ENCODE peak calls at places on chromosomes 1 and 21, in five cellular contexts. One of them, this sample, is unnamed.

GRCh38 chr1:2952371-2952770 is 68.9 kb upstream of the ACTRT2 start:
- DNase-seq in GM12878: no peak
- DNase-seq in A549: no peak
- DNase-seq in K562: no peak
- DNase-seq in HepG2: no peak
- DNase-seq in this sample: no peak

GRCh38 chr1:219659682-219660081 is 46.8 kb upstream of the ZC3H11B start:
- DNase-seq in GM12878: no peak
- DNase-seq in A549: peak; percentile 21
- DNase-seq in K562: no peak
- DNase-seq in HepG2: no peak
- DNase-seq in this sample: peak; percentile 28

GRCh38 chr1:221708076-221708571 is 33.8 kb downstream of the DUSP10 start:
- DNase-seq in GM12878: peak; percentile 78
- DNase-seq in A549: no peak
- DNase-seq in K562: peak; percentile 51
- DNase-seq in HepG2: no peak
- DNase-seq in this sample: no peak

GRCh38 chr1:201795066-201795465 is 33.9 kb upstream of the IPO9 start:
- DNase-seq in GM12878: no peak
- DNase-seq in A549: peak; percentile 32
- DNase-seq in K562: no peak
- DNase-seq in HepG2: no peak
- DNase-seq in this sample: peak; percentile 71

GRCh38 chr1:100036718-100037664 is 67.2 kb downstream of the SLC35A3 start:
- DNase-seq in GM12878: no peak
- DNase-seq in A549: no peak
- DNase-seq in K562: no peak
- DNase-seq in HepG2: peak; percentile 48
- DNase-seq in this sample: peak; percentile 14

GRCh38 chr1:27887215-27888035 is 15.1 kb downstream of the THEMIS2 start:
- DNase-seq in GM12878: peak; percentile 82
- DNase-seq in A549: no peak
- DNase-seq in K562: no peak
- DNase-seq in HepG2: no peak
- DNase-seq in this sample: no peak

GRCh38 chr1:203447147-203447546 is 28.5 kb upstream of the PRELP start:
- DNase-seq in GM12878: no peak
- DNase-seq in A549: no peak
- DNase-seq in K562: no peak
- DNase-seq in HepG2: no peak
- DNase-seq in this sample: no peak

GRCh38 chr1:224867715-224868114 is 61.8 kb upstream of the DNAH14 start:
- DNase-seq in GM12878: no peak
- DNase-seq in A549: no peak
- DNase-seq in K562: no peak
- DNase-seq in HepG2: no peak
- DNase-seq in this sample: no peak

GRCh38 chr1:233442392-233442791 is 114.9 kb downstream of the MAP3K21 start:
- DNase-seq in GM12878: no peak
- DNase-seq in A549: no peak
- DNase-seq in K562: no peak
- DNase-seq in HepG2: no peak
- DNase-seq in this sample: no peak

GRCh38 chr21:17828223-17828622 is 9.1 kb upstream of the C21orf91 start:
- DNase-seq in GM12878: no peak
- DNase-seq in A549: no peak
- DNase-seq in K562: no peak
- DNase-seq in HepG2: no peak
- DNase-seq in this sample: no peak

GRCh38 chr1:1132928-1133750 is 17.2 kb upstream of the C1orf159 start:
- DNase-seq in GM12878: no peak
- DNase-seq in A549: no peak
- DNase-seq in K562: no peak
- DNase-seq in HepG2: no peak
- DNase-seq in this sample: no peak

GRCh38 chr1:117657031-117657430 is 51.2 kb downstream of the TENT5C start:
- DNase-seq in GM12878: no peak
- DNase-seq in A549: peak; percentile 29
- DNase-seq in K562: no peak
- DNase-seq in HepG2: peak; percentile 12
- DNase-seq in this sample: no peak

GRCh38 chr1:154863702-154864174 is 6.3 kb downstream of the KCNN3 start:
- DNase-seq in GM12878: peak; percentile 85
- DNase-seq in A549: peak; percentile 72
- DNase-seq in K562: peak; percentile 74
- DNase-seq in HepG2: peak; percentile 34
- DNase-seq in this sample: peak; percentile 77

GRCh38 chr1:38991638-38992449 is 768 bp downstream of the AKIRIN1 start:
- DNase-seq in GM12878: no peak
- DNase-seq in A549: peak; percentile 25
- DNase-seq in K562: peak; percentile 75
- DNase-seq in HepG2: no peak
- DNase-seq in this sample: peak; percentile 64

GRCh38 chr21:33314096-33314495 is 10.7 kb upstream of the IFNAR1 start:
- DNase-seq in GM12878: no peak
- DNase-seq in A549: no peak
- DNase-seq in K562: no peak
- DNase-seq in HepG2: no peak
- DNase-seq in this sample: no peak

GRCh38 chr1:81562934-81563333 is 237.8 kb upstream of the ADGRL2 start:
- DNase-seq in GM12878: no peak
- DNase-seq in A549: no peak
- DNase-seq in K562: no peak
- DNase-seq in HepG2: no peak
- DNase-seq in this sample: no peak

GRCh38 chr1:220878223-220879081 is 791 bp upstream of the HLX start:
- DNase-seq in GM12878: no peak
- DNase-seq in A549: no peak
- DNase-seq in K562: peak; percentile 33
- DNase-seq in HepG2: no peak
- DNase-seq in this sample: peak; percentile 38

GRCh38 chr1:177080564-177080963 is 83.9 kb downstream of the ASTN1 start:
- DNase-seq in GM12878: no peak
- DNase-seq in A549: no peak
- DNase-seq in K562: no peak
- DNase-seq in HepG2: no peak
- DNase-seq in this sample: no peak

GRCh38 chr1:89566761-89567174 is 42.1 kb downstream of the LRRC8B start:
- DNase-seq in GM12878: no peak
- DNase-seq in A549: no peak
- DNase-seq in K562: no peak
- DNase-seq in HepG2: no peak
- DNase-seq in this sample: peak; percentile 50

GRCh38 chr1:233229291-233229690 is 66.2 kb downstream of the PCNX2 start:
- DNase-seq in GM12878: no peak
- DNase-seq in A549: no peak
- DNase-seq in K562: no peak
- DNase-seq in HepG2: no peak
- DNase-seq in this sample: no peak

GRCh38 chr1:118481091-118481490 is 296.1 kb upstream of the SPAG17 start:
- DNase-seq in GM12878: no peak
- DNase-seq in A549: no peak
- DNase-seq in K562: no peak
- DNase-seq in HepG2: no peak
- DNase-seq in this sample: no peak

GRCh38 chr21:23812485-23812884 is 1794.8 kb downstream of the MRPL39 start:
- DNase-seq in GM12878: no peak
- DNase-seq in A549: no peak
- DNase-seq in K562: no peak
- DNase-seq in HepG2: no peak
- DNase-seq in this sample: no peak

GRCh38 chr21:30839304-30839703 is 9.7 kb upstream of the KRTAP7-1 start:
- DNase-seq in GM12878: no peak
- DNase-seq in A549: peak; percentile 29
- DNase-seq in K562: peak; percentile 22
- DNase-seq in HepG2: peak; percentile 2
- DNase-seq in this sample: peak; percentile 82

GRCh38 chr1:107153033-107153432 is 12.2 kb downstream of the NTNG1 start:
- DNase-seq in GM12878: no peak
- DNase-seq in A549: no peak
- DNase-seq in K562: no peak
- DNase-seq in HepG2: peak; percentile 2
- DNase-seq in this sample: peak; percentile 15

GRCh38 chr1:39214714-39214997 is 10.2 kb downstream of the MACF1 start:
- DNase-seq in GM12878: no peak
- DNase-seq in A549: no peak
- DNase-seq in K562: no peak
- DNase-seq in HepG2: no peak
- DNase-seq in this sample: no peak

DNA sequence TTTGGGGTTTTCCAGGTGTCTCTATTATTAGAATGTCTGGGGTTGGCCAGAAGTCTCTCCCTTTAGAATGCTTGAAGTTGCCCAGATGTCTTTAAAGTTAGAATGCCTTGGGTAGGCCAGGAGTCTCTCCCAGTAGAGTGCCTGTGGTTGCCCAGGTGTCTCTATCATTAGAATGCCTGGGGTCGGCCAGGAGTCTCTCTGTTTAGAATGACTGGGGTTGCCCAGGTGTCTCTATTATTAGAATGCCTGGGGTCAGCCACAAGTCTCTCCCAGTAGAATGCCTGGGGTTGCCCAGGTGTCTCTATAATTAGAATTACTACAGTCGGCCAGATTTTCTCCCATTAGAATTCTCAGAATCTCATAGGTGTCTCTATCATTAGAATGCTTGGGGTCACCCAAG is 55.2 kb downstream of the RNF187 start:
- DNase-seq in GM12878: no peak
- DNase-seq in A549: no peak
- DNase-seq in K562: no peak
- DNase-seq in HepG2: no peak
- DNase-seq in this sample: no peak
- TF ChIP-seq JUNB in GM12878: no peak
- TF ChIP-seq JUNB in A549: no peak
- TF ChIP-seq JUNB in K562: no peak
- TF ChIP-seq JUNB in HepG2: no peak
- TF ChIP-seq JUNB in this sample: no peak

GRCh38 chr1:6316240-6317100 is 55.6 kb upstream of the GPR153 start:
- DNase-seq in GM12878: no peak
- DNase-seq in A549: no peak
- DNase-seq in K562: no peak
- DNase-seq in HepG2: no peak
- DNase-seq in this sample: no peak
- H3K27ac ChIP-seq in GM12878: no peak overlapping the region
- H3K27ac ChIP-seq in A549: no peak overlapping the region
- H3K27ac ChIP-seq in K562: peak overlapping the region; percentile 18
- H3K27ac ChIP-seq in HepG2: no peak overlapping the region
- H3K27ac ChIP-seq in this sample: no peak overlapping the region

DNA sequence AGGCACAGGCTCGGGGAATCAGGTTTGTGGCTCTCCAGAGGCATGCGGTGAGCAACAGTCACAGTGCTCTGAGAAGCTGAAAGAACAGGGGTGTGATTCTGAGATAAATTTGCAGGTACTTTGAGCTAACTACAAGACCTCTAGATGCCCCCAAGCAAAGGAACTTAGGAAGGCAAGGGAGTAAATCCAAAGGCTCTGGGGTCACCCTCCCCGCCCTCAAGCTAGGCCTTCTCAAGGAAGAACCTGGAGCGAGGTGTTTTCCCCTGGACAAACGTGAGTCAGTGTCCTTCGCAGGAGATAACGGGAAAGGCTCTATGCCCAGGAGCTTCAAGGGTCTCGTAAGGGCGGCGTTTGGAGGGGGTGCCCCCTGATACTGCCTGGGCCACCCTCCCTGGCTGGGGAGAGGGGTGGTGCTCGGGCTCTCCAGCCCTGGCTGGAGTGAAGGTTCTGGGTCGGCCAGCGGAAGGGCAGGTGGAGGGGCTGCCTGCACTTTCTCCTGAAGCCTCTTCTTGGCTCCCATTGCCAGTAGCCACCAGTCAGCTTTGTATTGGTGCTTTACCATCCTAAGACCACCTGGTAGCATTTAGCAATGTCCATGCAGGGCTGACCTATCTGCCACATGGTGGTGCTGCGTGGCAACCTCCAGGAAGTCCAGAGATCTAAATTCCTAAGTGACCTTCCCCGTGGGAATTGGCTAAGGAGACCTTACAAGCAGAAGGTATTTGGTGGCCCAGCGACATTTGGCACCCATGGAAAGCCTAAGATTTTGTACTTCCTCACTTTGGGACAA is 44.0 kb downstream of the GPR161 start:
- DNase-seq in GM12878: no peak
- DNase-seq in A549: peak; percentile 61
- DNase-seq in K562: peak; percentile 37
- DNase-seq in HepG2: peak; percentile 46
- DNase-seq in this sample: peak; percentile 60
- TF ChIP-seq CTCF in GM12878: peak; percentile 35
- TF ChIP-seq CTCF in A549: peak; percentile 43
- TF ChIP-seq CTCF in K562: peak; percentile 43
- TF ChIP-seq CTCF in HepG2: peak; percentile 82
- TF ChIP-seq CTCF in this sample: peak; percentile 77

GRCh38 chr1:46401964-46402626 is 8.0 kb downstream of the FAAH start:
- DNase-seq in GM12878: no peak
- DNase-seq in A549: peak; percentile 31
- DNase-seq in K562: peak; percentile 82
- DNase-seq in HepG2: peak; percentile 40
- DNase-seq in this sample: peak; percentile 89
- TF ChIP-seq JUNB in GM12878: no peak
- TF ChIP-seq JUNB in A549: no peak
- TF ChIP-seq JUNB in K562: no peak
- TF ChIP-seq JUNB in HepG2: no peak
- TF ChIP-seq JUNB in this sample: no peak

GRCh38 chr21:45439901-45440461 is 35.0 kb downstream of the COL18A1 start:
- DNase-seq in GM12878: no peak
- DNase-seq in A549: no peak
- DNase-seq in K562: no peak
- DNase-seq in HepG2: no peak
- DNase-seq in this sample: no peak

GRCh38 chr21:45441431-45442255 is 36.7 kb downstream of the COL18A1 start:
- DNase-seq in GM12878: no peak
- DNase-seq in A549: no peak
- DNase-seq in K562: no peak
- DNase-seq in HepG2: no peak
- DNase-seq in this sample: no peak

GRCh38 chr21:45439171-45439872 is 34.4 kb downstream of the COL18A1 start:
- DNase-seq in GM12878: no peak
- DNase-seq in A549: peak; percentile 78
- DNase-seq in K562: peak; percentile 91
- DNase-seq in HepG2: peak; percentile 59
- DNase-seq in this sample: peak; percentile 90

GRCh38 chr21:45442276-45442675 is 37.3 kb downstream of the COL18A1 start:
- DNase-seq in GM12878: no peak
- DNase-seq in A549: no peak
- DNase-seq in K562: no peak
- DNase-seq in HepG2: no peak
- DNase-seq in this sample: no peak

GRCh38 chr21:45440736-45441350 is 35.9 kb downstream of the COL18A1 start:
- DNase-seq in GM12878: no peak
- DNase-seq in A549: no peak
- DNase-seq in K562: no peak
- DNase-seq in HepG2: no peak
- DNase-seq in this sample: no peak
- H3K27ac ChIP-seq in GM12878: no peak overlapping the region
- H3K27ac ChIP-seq in A549: no peak overlapping the region
- H3K27ac ChIP-seq in K562: no peak overlapping the region
- H3K27ac ChIP-seq in HepG2: no peak overlapping the region
- H3K27ac ChIP-seq in this sample: no peak overlapping the region

GRCh38 chr1:153353226-153353947 is 4.3 kb upstream of the S100A9 start:
- DNase-seq in GM12878: no peak
- DNase-seq in A549: peak; percentile 39
- DNase-seq in K562: peak; percentile 49
- DNase-seq in HepG2: peak; percentile 12
- DNase-seq in this sample: peak; percentile 68
- TF ChIP-seq CTCF in GM12878: peak; percentile 52
- TF ChIP-seq CTCF in A549: peak; percentile 50
- TF ChIP-seq CTCF in K562: peak; percentile 62
- TF ChIP-seq CTCF in HepG2: peak; percentile 57
- TF ChIP-seq CTCF in this sample: peak; percentile 54

GRCh38 chr21:46165099-46165498 is 9.7 kb upstream of the FTCD start:
- DNase-seq in GM12878: no peak
- DNase-seq in A549: no peak
- DNase-seq in K562: no peak
- DNase-seq in HepG2: no peak
- DNase-seq in this sample: no peak
- TF ChIP-seq JUNB in GM12878: no peak
- TF ChIP-seq JUNB in A549: no peak
- TF ChIP-seq JUNB in K562: no peak
- TF ChIP-seq JUNB in HepG2: no peak
- TF ChIP-seq JUNB in this sample: no peak

This sample was measured in GM23338.